ENCODE peak calls at places on chromosome 1, in ten cellular contexts. J is stromal cell of bone marrow; G is neural crest cell; N is activated naive CD4-positive, alpha-beta T cell; X is fibroblast of mammary gland; Z is B cell; M is stimulated activated CD4-positive, alpha-beta T cell treated with anti-CD3 and anti-CD28 coated beads, Interleukin-15, amount 100 ng/mL, for 1 hour; L is iris pigment epithelial cell; E is T-helper 2 cell; A is anterior cingulate cortex. B is an unnamed sample.

GRCh38 chr1:60527567-60527966 is 454.0 kb upstream of the C1orf87 start:
- DNase-seq in J (no peak), G (no peak), N (no peak), X (no peak), Z (no peak), M (no peak), L (peak; percentile 8), E (no peak), A (no peak), B (no peak)

GRCh38 chr1:29469457-29469856 is 233.1 kb downstream of the PTPRU start:
- DNase-seq in J (no peak), G (no peak), N (no peak), X (peak; percentile 51), Z (no peak), M (no peak), L (no peak), E (no peak), A (no peak), B (peak; percentile 10)

GRCh38 chr1:25522240-25522639 is 21.2 kb upstream of the LDLRAP1 start:
- DNase-seq in J (no peak), G (no peak), N (no peak), X (peak; percentile 8), Z (no peak), M (no peak), L (no peak), E (no peak), A (no peak), B (no peak)

GRCh38 chr1:236997882-236998281 is 6.4 kb downstream of the MT1HL1 start:
- DNase-seq in J (no peak), G (no peak), N (no peak), X (no peak), Z (no peak), M (no peak), L (no peak), E (no peak), A (no peak), B (no peak)

GRCh38 chr1:155178441-155179106 is 4.9 kb downstream of the TRIM46 start:
- DNase-seq in J (no peak), G (no peak), N (no peak), X (no peak), Z (no peak), M (no peak), L (no peak), E (no peak), A (no peak), B (no peak)

GRCh38 chr1:56904706-56905105 is 50.1 kb downstream of the C8A start:
- DNase-seq in J (no peak), G (no peak), N (no peak), X (peak; percentile 18), Z (no peak), M (no peak), L (no peak), E (no peak), A (no peak), B (no peak)

GRCh38 chr1:110134050-110134595 is 16.2 kb upstream of the SLC6A17 start:
- DNase-seq in J (no peak), G (no peak), N (no peak), X (no peak), Z (no peak), M (no peak), L (no peak), E (no peak), A (no peak), B (no peak)

GRCh38 chr1:155320661-155321576 is at the start of gene RUSC1:
- DNase-seq in J (no peak), G (peak; percentile 47), N (peak; percentile 44), X (peak; percentile 63), Z (peak; percentile 82), M (peak; percentile 46), L (peak; percentile 62), E (peak; percentile 28), A (peak; percentile 65), B (no peak)

GRCh38 chr1:158644479-158644878 is 39.4 kb downstream of the OR10Z1 start:
- DNase-seq in J (no peak), G (no peak), N (no peak), X (no peak), Z (no peak), M (no peak), L (no peak), E (no peak), A (no peak), B (no peak)

GRCh38 chr1:12405325-12406217 is 175.7 kb downstream of the VPS13D start:
- DNase-seq in J (no peak), G (no peak), N (no peak), X (peak; percentile 54), Z (no peak), M (no peak), L (peak; percentile 74), E (no peak), A (no peak), B (no peak)

GRCh38 chr1:228373681-228374571 is 32.7 kb downstream of the TRIM11 start:
- DNase-seq in J (no peak), G (no peak), N (no peak), X (no peak), Z (no peak), M (no peak), L (no peak), E (no peak), A (no peak), B (no peak)

GRCh38 chr1:45411510-45411899 is 71.3 kb upstream of the MUTYH start:
- DNase-seq in J (no peak), G (no peak), N (no peak), X (no peak), Z (no peak), M (no peak), L (no peak), E (no peak), A (no peak), B (no peak)

GRCh38 chr1:179930867-179931266 is 23.7 kb upstream of the CEP350 start:
- DNase-seq in J (no peak), G (no peak), N (no peak), X (no peak), Z (no peak), M (no peak), L (peak; percentile 31), E (no peak), A (no peak), B (no peak)

GRCh38 chr1:210663730-210664573 is 335.2 kb downstream of the HHAT start:
- DNase-seq in J (no peak), G (no peak), N (no peak), X (no peak), Z (no peak), M (no peak), L (no peak), E (no peak), A (no peak), B (no peak)

GRCh38 chr1:7961199-7962010 is at the start of gene PARK7:
- DNase-seq in J (peak; percentile 98), G (peak; percentile 99), N (peak; percentile 99), X (peak; percentile 98), Z (peak; percentile 100), M (peak; percentile 100), L (peak; percentile 100), E (peak; percentile 100), A (peak; percentile 99), B (peak; percentile 99)

GRCh38 chr1:76770979-76771378 is 96.3 kb upstream of the ST6GALNAC5 start:
- DNase-seq in J (no peak), G (no peak), N (no peak), X (no peak), Z (no peak), M (no peak), L (no peak), E (no peak), A (no peak), B (no peak)

GRCh38 chr1:116255486-116255885 is 117.6 kb upstream of the ATP1A1 start:
- DNase-seq in J (no peak), G (no peak), N (no peak), X (no peak), Z (no peak), M (no peak), L (no peak), E (no peak), A (no peak), B (no peak)

GRCh38 chr1:33396188-33397124 is 34.4 kb downstream of the PHC2 start:
- DNase-seq in J (no peak), G (no peak), N (no peak), X (no peak), Z (no peak), M (no peak), L (peak; percentile 87), E (no peak), A (no peak), B (no peak)

GRCh38 chr1:53048960-53049573 is 12.9 kb upstream of the PODN start:
- DNase-seq in J (no peak), G (no peak), N (no peak), X (no peak), Z (no peak), M (no peak), L (no peak), E (no peak), A (peak; percentile 19), B (no peak)

GRCh38 chr1:183996036-183996376 is 41.5 kb downstream of the COLGALT2 start:
- DNase-seq in J (no peak), G (no peak), N (no peak), X (no peak), Z (no peak), M (no peak), L (no peak), E (no peak), A (no peak), B (no peak)

GRCh38 chr1:152182431-152182830 is 23.4 kb upstream of the RPTN start:
- DNase-seq in J (no peak), G (no peak), N (no peak), X (peak; percentile 62), Z (no peak), M (no peak), L (peak; percentile 70), E (no peak), A (no peak), B (peak; percentile 80)

GRCh38 chr1:56284933-56285332 is 294.4 kb downstream of the PLPP3 start:
- DNase-seq in J (peak; percentile 45), G (no peak), N (no peak), X (peak; percentile 87), Z (no peak), M (no peak), L (peak; percentile 44), E (no peak), A (no peak), B (peak; percentile 33)

GRCh38 chr1:26391450-26391849 is 18.9 kb upstream of the ZNF683 start:
- DNase-seq in J (peak; percentile 46), G (peak; percentile 23), N (no peak), X (peak; percentile 70), Z (peak; percentile 42), M (peak; percentile 18), L (peak; percentile 65), E (peak; percentile 32), A (no peak), B (peak; percentile 78)

GRCh38 chr1:152141971-152142584 is 16.9 kb downstream of the RPTN start:
- DNase-seq in J (peak; percentile 61), G (no peak), N (no peak), X (peak; percentile 80), Z (no peak), M (no peak), L (peak; percentile 80), E (no peak), A (no peak), B (peak; percentile 94)

GRCh38 chr1:227942716-227943261 is 4.9 kb downstream of the WNT9A start:
- DNase-seq in J (no peak), G (no peak), N (no peak), X (no peak), Z (no peak), M (no peak), L (no peak), E (no peak), A (no peak), B (no peak)